ENCODE peak calls at places on chromosome 13, in four cellular contexts. Y is GM12878, E is endothelial cell of umbilical vein, R is GM23338. T is an unnamed sample.
A peak's percentile ranks its signal among the peaks of the same experiment; 100 is the strongest.

GRCh38 chr13:55999709-56000108 is 1141.0 kb upstream of the PRR20A start:
- DNase-seq in Y (no peak), R (peak; percentile 69), E (no peak), T (no peak)

GRCh38 chr13:97506511-97506910 is 72.5 kb downstream of the RAP2A start:
- DNase-seq in E (peak; percentile 44), R (no peak), Y (no peak), T (no peak)

GRCh38 chr13:38866649-38867048 is 124.0 kb downstream of the STOML3 start:
- DNase-seq in R (no peak), Y (no peak), E (no peak), T (no peak)

GRCh38 chr13:60043262-60043661 is 120.5 kb downstream of the DIAPH3 start:
- DNase-seq in R (no peak), Y (no peak), E (no peak), T (no peak)

GRCh38 chr13:112120031-112120373 is 53.1 kb downstream of the SOX1 start:
- DNase-seq in E (no peak), R (no peak), Y (no peak), T (no peak)

GRCh38 chr13:113762538-113762937 is 3.5 kb downstream of the TMEM255B start:
- DNase-seq in R (no peak), Y (no peak), E (no peak), T (no peak)

GRCh38 chr13:82674546-82674945 is 1207.7 kb downstream of the SLITRK1 start:
- DNase-seq in Y (no peak), R (no peak), E (no peak), T (no peak)

GRCh38 chr13:76473552-76474134 is 412.6 kb downstream of the KCTD12 start:
- DNase-seq in E (peak; percentile 85), R (peak; percentile 88), Y (peak; percentile 25), T (peak; percentile 75)

GRCh38 chr13:110610955-110611595 is 4.3 kb upstream of the NAXD start:
- DNase-seq in Y (peak; percentile 63), E (no peak), R (no peak), T (no peak)

GRCh38 chr13:52847682-52848432 is 583 bp downstream of the PCDH8 start:
- DNase-seq in E (no peak), R (peak; percentile 33), Y (no peak), T (no peak)

GRCh38 chr13:39105110-39105509 is 66.9 kb downstream of the NHLRC3 start:
- DNase-seq in E (peak; percentile 18), Y (no peak), R (no peak), T (no peak)

GRCh38 chr13:113044431-113045114 is 61.0 kb upstream of the F7 start:
- DNase-seq in E (no peak), Y (no peak), R (no peak), T (no peak)

GRCh38 chr13:84655677-84656076 is 773.4 kb upstream of the SLITRK1 start:
- DNase-seq in Y (no peak), E (no peak), R (peak; percentile 22), T (no peak)

GRCh38 chr13:57634829-57635165 is 3.3 kb downstream of the PCDH17 start:
- DNase-seq in E (no peak), R (peak; percentile 43), Y (no peak), T (no peak)

GRCh38 chr13:74229242-74229641 is 95.0 kb upstream of the KLF12 start:
- DNase-seq in Y (no peak), E (no peak), R (no peak), T (no peak)
- TF ChIP-seq POLR2AphosphoS5 in Y (no peak), E (no peak), R (no peak), T (no peak)

GRCh38 chr13:46165485-46166220 is 16.3 kb downstream of the LCP1 start:
- DNase-seq in Y (peak; percentile 84), R (no peak), E (no peak), T (no peak)

GRCh38 chr13:46168341-46168740 is 13.6 kb downstream of the LCP1 start:
- DNase-seq in R (no peak), E (no peak), Y (no peak), T (no peak)

GRCh38 chr13:46164661-46165060 is 17.3 kb downstream of the LCP1 start:
- DNase-seq in E (no peak), Y (no peak), R (no peak), T (no peak)

GRCh38 chr13:46166947-46167610 is 14.9 kb downstream of the LCP1 start:
- DNase-seq in Y (no peak), E (no peak), R (peak; percentile 7), T (no peak)

DNA sequence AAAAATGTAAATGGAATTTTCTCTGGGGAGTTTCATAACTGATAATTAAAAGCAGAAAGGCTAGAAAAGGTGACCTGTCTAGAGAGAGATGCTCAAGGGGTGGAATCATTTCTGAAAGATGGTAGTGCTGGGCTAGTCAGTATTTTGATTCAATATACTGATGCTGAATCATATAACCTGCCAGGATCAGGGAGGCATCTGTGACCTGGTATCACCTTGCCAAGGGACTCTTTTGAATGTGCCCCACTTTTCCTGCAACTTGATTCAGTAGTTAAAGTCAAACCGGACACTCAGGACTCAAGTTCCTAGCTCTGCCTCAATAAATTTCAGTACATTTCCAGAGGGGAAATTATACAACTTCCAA is 15.8 kb downstream of the LCP1 start:
- DNase-seq in R (no peak), E (no peak), Y (no peak), T (no peak)
- H3K4me2 ChIP-seq in R (no peak overlapping the region), E (no peak overlapping the region), Y (peak overlapping the region; percentile 96), T (no peak overlapping the region)

GRCh38 chr13:20174656-20175405 is 14.0 kb upstream of the GJA3 start:
- DNase-seq in Y (peak; percentile 43), E (peak; percentile 73), R (no peak), T (peak; percentile 90)
- TF ChIP-seq POLR2AphosphoS5 in Y (no peak), E (no peak), R (no peak), T (peak; percentile 41)

GRCh38 chr13:42276683-42277082 is 4.7 kb downstream of the AKAP11 start:
- DNase-seq in Y (no peak), E (no peak), R (no peak), T (no peak)
- H3K4me2 ChIP-seq in Y (peak overlapping the region; percentile 70), E (no peak overlapping the region), R (peak overlapping the region; percentile 9), T (no peak overlapping the region)

GRCh38 chr13:42041017-42041683 is 7.3 kb upstream of the DGKH start:
- DNase-seq in Y (peak; percentile 11), R (peak; percentile 78), E (peak; percentile 56), T (peak; percentile 38)

GRCh38 chr13:42040730-42041016 is 7.8 kb upstream of the DGKH start:
- DNase-seq in Y (no peak), E (no peak), R (no peak), T (no peak)

GRCh38 chr13:42038661-42039456 is 9.6 kb upstream of the DGKH start:
- DNase-seq in R (no peak), E (no peak), Y (no peak), T (no peak)

GRCh38 chr13:42039457-42039945 is 8.9 kb upstream of the DGKH start:
- DNase-seq in Y (peak; percentile 21), E (no peak), R (no peak), T (peak; percentile 10)

DNA sequence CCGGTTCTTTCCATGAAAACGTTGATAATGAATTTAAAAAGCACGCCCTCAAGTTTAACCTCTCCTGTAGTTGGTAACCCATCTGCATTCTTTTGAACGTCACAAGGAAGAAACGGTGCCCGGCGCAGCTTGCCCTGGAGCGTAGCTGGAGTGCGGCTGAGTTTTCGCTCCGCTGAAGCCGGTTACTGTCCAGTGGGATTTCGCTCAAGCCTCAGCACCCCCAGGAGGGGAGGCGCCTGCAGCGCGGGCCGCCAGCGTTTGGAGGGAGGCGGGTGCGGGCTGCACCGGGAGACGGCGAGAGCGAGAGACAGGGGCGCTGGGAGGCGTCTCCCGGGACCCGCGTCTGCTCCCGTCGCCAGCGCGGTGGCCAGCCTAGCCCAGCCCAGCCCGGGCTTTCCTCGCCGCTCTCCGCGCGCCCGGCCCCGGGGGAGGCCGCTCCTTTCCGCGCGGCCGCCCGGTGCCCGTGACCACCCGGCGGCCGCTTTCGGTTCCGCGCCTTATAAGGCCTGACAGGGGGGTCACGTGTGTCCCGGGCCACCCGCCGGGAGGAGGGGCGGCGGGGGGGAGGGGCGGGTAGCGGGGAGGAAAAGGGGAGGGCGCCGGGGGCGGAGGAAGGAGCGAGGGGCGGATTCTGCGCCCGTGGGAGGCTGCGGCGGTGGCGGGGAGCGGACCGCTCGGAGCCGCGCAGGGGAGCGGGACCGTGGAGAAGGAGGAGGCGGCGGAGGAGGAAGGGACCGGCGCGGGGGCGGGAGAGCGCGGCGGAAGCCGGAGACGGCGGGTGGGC is 8.3 kb upstream of the DGKH start:
- DNase-seq in R (peak; percentile 77), E (peak; percentile 83), Y (peak; percentile 25), T (peak; percentile 35)
- TF ChIP-seq POLR2AphosphoS5 in R (no peak), E (peak; percentile 94), Y (peak; percentile 93), T (no peak)

DNA sequence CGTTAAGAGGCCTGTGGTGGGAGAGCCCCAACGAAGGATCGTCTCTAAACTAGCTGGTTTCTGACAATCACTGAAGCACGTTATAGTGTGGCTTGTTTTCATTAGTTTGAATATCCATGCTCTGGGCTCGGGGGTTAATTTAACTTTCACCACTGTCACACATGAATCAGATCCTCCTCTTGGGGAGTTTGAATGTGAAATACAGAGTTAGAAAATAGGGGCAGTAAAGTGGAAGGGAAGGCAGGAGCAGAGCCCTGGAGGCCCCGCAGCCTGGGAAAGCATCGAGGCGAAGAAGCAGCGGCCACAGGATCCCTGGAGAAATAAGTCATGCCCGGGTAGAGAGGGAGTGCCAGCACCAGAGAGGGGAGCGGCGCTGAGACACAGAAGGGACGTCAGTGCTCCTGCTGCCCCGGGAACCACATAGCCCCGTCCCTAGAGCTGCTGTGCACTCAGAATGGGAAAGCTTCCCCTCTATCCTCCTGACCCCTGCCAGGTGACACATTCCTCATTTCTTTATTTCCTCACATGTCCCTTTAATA is 31.2 kb upstream of the AMER2 start:
- DNase-seq in R (peak; percentile 15), Y (no peak), E (no peak), T (no peak)
- H3K4me2 ChIP-seq in R (no peak overlapping the region), Y (no peak overlapping the region), E (no peak overlapping the region), T (no peak overlapping the region)

DNA sequence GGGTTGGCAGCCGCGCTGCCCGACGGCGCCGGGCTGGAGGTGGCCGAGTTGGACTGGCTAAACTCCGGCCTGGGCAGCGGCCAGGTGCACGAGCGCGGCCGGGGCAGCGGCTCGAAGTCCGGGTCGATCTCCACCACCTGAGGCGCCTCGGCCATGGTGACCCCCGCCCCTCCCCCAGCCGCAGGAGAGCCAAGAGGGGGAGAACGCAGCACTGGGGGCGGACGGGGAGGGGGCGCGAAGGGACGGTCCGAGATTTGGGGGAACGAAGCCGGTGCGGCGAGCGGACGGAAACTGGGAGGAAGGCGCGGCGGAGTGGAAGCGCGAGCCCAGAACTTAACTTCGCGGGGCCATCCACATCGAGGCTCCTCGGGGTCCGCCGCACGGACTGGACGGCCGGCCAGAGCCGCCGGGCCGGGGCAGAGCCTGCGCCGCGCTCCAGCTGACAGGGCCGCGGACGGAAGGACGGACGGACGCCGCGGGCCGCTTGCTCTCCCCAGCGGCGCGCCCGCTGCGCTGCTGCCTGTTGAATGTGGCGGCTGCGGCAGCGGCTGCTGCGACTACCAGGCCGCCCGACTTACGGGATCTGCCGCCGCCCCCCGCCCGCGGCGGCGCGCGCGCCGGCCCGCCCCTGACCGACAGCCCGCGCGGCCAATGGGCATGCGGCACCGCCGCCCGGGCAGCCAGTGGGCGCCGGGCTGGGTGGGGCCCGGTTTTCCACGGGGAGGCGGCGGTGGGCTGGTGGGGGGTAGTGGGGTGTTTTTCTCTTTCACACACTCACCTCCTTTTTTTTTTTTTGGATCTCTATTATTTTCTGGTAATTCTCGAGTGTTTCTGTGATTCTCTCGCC is at the start of gene FOXO1:
- DNase-seq in Y (no peak), E (peak; percentile 79), R (peak; percentile 81), T (peak; percentile 58)
- TF ChIP-seq POLR2AphosphoS5 in Y (peak; percentile 91), E (peak; percentile 98), R (peak; percentile 73), T (peak; percentile 88)